ENCODE peak calls at places on chromosomes 16 and 17, in eight cellular contexts. M is heart right ventricle, R is body of pancreas, I is kidney, U is A549, S is IMR-90, T is MM.1S, Y is spleen. O is an unnamed sample. For H3K4me1, the result is how much of the 10 kb centered on the place peaks cover.

GRCh38 chr17:56830726-56831363 is 2.9 kb downstream of the C17orf67 start:
- DNase-seq in M (no peak), R (peak), I (no peak), U (no peak), S (no peak), T (no peak), Y (no peak), O (no peak)

GRCh38 chr16:86222541-86222940 is 287.8 kb upstream of the FOXF1 start:
- DNase-seq in M (no peak), R (no peak), I (peak), U (no peak), S (peak), T (no peak), Y (peak), O (no peak)

GRCh38 chr17:31492880-31493655 is 101.6 kb downstream of the RAB11FIP4 start:
- DNase-seq in M (peak), R (peak), I (peak), U (no peak), S (no peak), T (no peak), Y (peak), O (peak)

GRCh38 chr17:57286372-57287105 is 30.2 kb downstream of the MSI2 start:
- DNase-seq in M (no peak), R (no peak), I (no peak), U (no peak), S (no peak), T (no peak), Y (no peak), O (no peak)

GRCh38 chr17:40326832-40327199 is 17.8 kb downstream of the RARA start:
- DNase-seq in M (peak), R (no peak), I (no peak), U (no peak), S (no peak), T (no peak), Y (peak), O (peak)

GRCh38 chr16:86180780-86181179 is 281.8 kb downstream of the IRF8 start:
- DNase-seq in M (no peak), R (no peak), I (no peak), U (no peak), S (no peak), T (no peak), Y (no peak), O (no peak)

GRCh38 chr16:66886914-66887313 is 6.6 kb downstream of the PDP2 start:
- DNase-seq in M (no peak), R (no peak), I (no peak), U (no peak), S (no peak), T (no peak), Y (no peak), O (no peak)

GRCh38 chr16:80743273-80743672 is 61.1 kb downstream of the CDYL2 start:
- DNase-seq in M (no peak), R (no peak), I (no peak), U (no peak), S (no peak), T (no peak), Y (no peak), O (no peak)

GRCh38 chr17:63035271-63035670 is 69.2 kb downstream of the TANC2 start:
- DNase-seq in M (no peak), R (no peak), I (no peak), U (no peak), S (peak), T (no peak), Y (no peak), O (no peak)

GRCh38 chr17:72677108-72677507 is 415.4 kb downstream of the SLC39A11 start:
- DNase-seq in M (no peak), R (no peak), I (no peak), U (no peak), S (no peak), T (no peak), Y (no peak), O (no peak)

GRCh38 chr17:53627511-53627910 is 195.2 kb upstream of the KIF2B start:
- DNase-seq in M (no peak), R (no peak), I (no peak), U (peak), S (peak), T (no peak), Y (no peak), O (no peak)

GRCh38 chr17:78717431-78717980 is 64.6 kb downstream of the CYTH1 start:
- DNase-seq in M (no peak), R (peak), I (no peak), U (peak), S (peak), T (peak), Y (no peak), O (no peak)

GRCh38 chr16:61274211-61274610 is 762.0 kb downstream of the CDH8 start:
- DNase-seq in M (no peak), R (no peak), I (peak), U (no peak), S (no peak), T (no peak), Y (no peak), O (no peak)

GRCh38 chr16:31476305-31477219 is 4.6 kb downstream of the TGFB1I1 start:
- DNase-seq in M (peak), R (peak), I (peak), U (no peak), S (no peak), T (peak), Y (peak), O (peak)

GRCh38 chr16:53770641-53771040 is 66.7 kb downstream of the FTO start:
- DNase-seq in M (no peak), R (no peak), I (no peak), U (no peak), S (no peak), T (no peak), Y (no peak), O (no peak)

GRCh38 chr16:8951447-8952280 is 12.0 kb downstream of the USP7 start:
- DNase-seq in M (no peak), R (no peak), I (no peak), U (no peak), S (no peak), T (peak), Y (no peak), O (no peak)

GRCh38 chr17:79402275-79402674 is 208.6 kb downstream of the RBFOX3 start:
- DNase-seq in M (no peak), R (no peak), I (no peak), U (no peak), S (no peak), T (no peak), Y (no peak), O (no peak)

GRCh38 chr17:81338301-81339179 is 43.4 kb upstream of the SLC38A10 start:
- DNase-seq in M (no peak), R (peak), I (peak), U (no peak), S (no peak), T (no peak), Y (peak), O (peak)
- H3K4me1 ChIP-seq in M (under half), R (half or more), I (under half), U (half or more), S (under half), T (under half), Y (half or more), O (under half)

GRCh38 chr16:23134274-23134673 is 15.0 kb downstream of the USP31 start:
- DNase-seq in M (peak), R (peak), I (no peak), U (no peak), S (no peak), T (no peak), Y (no peak), O (peak)

GRCh38 chr16:23131036-23131435 is 18.2 kb downstream of the USP31 start:
- DNase-seq in M (no peak), R (no peak), I (no peak), U (no peak), S (no peak), T (no peak), Y (no peak), O (no peak)

GRCh38 chr16:23131841-23132576 is 17.2 kb downstream of the USP31 start:
- DNase-seq in M (no peak), R (no peak), I (no peak), U (no peak), S (no peak), T (no peak), Y (no peak), O (no peak)

GRCh38 chr16:23131436-23131835 is 17.8 kb downstream of the USP31 start:
- DNase-seq in M (no peak), R (no peak), I (no peak), U (no peak), S (no peak), T (no peak), Y (no peak), O (no peak)

DNA sequence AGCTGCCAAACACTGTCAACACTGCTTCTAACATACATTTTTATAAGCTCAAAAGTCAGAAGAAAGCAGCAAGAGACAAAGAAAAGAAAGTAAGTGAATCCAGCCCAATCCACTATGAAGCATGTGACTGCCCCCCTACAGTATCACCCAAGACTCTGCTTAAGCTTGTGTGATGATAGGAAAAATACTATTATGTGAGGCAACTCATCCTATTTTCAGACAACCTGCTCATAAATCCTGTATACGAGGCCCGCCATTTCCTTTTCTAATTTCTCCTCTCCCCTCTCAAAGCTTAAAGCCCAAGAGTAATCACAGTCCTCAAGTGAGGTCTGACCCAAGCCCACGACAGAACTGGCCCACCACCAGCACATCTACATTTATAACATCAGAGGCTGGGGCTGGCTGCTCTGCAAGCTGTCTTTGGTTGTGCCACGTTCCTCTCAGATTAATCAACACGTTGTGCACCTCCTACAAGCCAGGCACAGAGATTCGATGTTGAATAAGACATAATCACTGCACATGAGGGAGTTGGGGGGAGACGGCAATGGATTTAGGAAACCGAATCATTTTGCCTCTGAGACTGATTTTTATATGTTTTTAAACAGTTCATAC is 16.2 kb downstream of the USP31 start:
- DNase-seq in M (peak), R (no peak), I (no peak), U (no peak), S (peak), T (no peak), Y (no peak), O (peak)
- H3K27ac ChIP-seq in M (peak), R (no peak), I (no peak), U (no peak), S (no peak), T (no peak), Y (no peak), O (peak)

GRCh38 chr16:56542039-56542438 is 22.2 kb upstream of the BBS2 start:
- DNase-seq in M (no peak), R (no peak), I (no peak), U (no peak), S (no peak), T (no peak), Y (no peak), O (no peak)
- H3K4me1 ChIP-seq in M (under half), R (under half), I (under half), U (under half), S (under half), T (under half), Y (under half), O (under half)

GRCh38 chr17:74798239-74798707 is 22.1 kb upstream of the NAT9 start:
- DNase-seq in M (no peak), R (no peak), I (no peak), U (no peak), S (peak), T (no peak), Y (no peak), O (no peak)
- H3K27ac ChIP-seq in M (no peak), R (no peak), I (no peak), U (no peak), S (no peak), T (no peak), Y (no peak), O (no peak)

O was measured in heart left ventricle.